ENCODE peak calls at places on chromosomes 7 and 10, in nine cellular contexts. V is hippocampal formation; A is iris pigment epithelial cell; B is activated naive CD8-positive, alpha-beta T cell treated with anti-CD3 and anti-CD28 coated beads, Interleukin-2, amount 50 U/mL, for 24 hours; F is astrocyte; D is activated CD8-positive, alpha-beta memory T cell treated with anti-CD3 and anti-CD28 coated beads for 48 hours; U is HCT116; E is iPS-NIHi11; K is globus pallidus. S is an unnamed sample.
A peak's percentile ranks its signal among the peaks of the same experiment; 100 is the strongest.

GRCh38 chr7:113774182-113774807 is 144.5 kb downstream of the PPP1R3A start:
- DNase-seq in A (peak; percentile 64), U (peak; percentile 33), F (peak; percentile 43), B (no peak), E (peak; percentile 25), D (no peak), K (peak; percentile 17), V (peak; percentile 35), S (no peak)

GRCh38 chr10:7351905-7352304 is 58.9 kb downstream of the SFMBT2 start:
- DNase-seq in B (no peak), F (no peak), V (no peak), D (no peak), E (no peak), U (no peak), A (no peak), K (no peak), S (no peak)

GRCh38 chr10:125160856-125161569 is 650 bp upstream of the CTBP2 start:
- DNase-seq in B (peak; percentile 38), K (peak; percentile 67), U (peak; percentile 82), F (peak; percentile 80), D (no peak), E (peak; percentile 93), A (peak; percentile 92), V (peak; percentile 46), S (no peak)

GRCh38 chr7:2066251-2066919 is 166.4 kb downstream of the MAD1L1 start:
- DNase-seq in K (no peak), E (no peak), B (peak; percentile 23), V (no peak), D (no peak), U (no peak), A (no peak), F (no peak), S (peak; percentile 40)

GRCh38 chr7:110442386-110442837 is 648.5 kb upstream of the LRRN3 start:
- DNase-seq in U (peak; percentile 51), B (peak; percentile 4), F (no peak), A (peak; percentile 34), K (no peak), E (peak; percentile 77), D (no peak), V (no peak), S (no peak)

GRCh38 chr10:87635498-87636312 is 24.0 kb upstream of the PAPSS2 start:
- DNase-seq in A (peak; percentile 79), V (no peak), B (peak; percentile 16), F (peak; percentile 80), E (no peak), U (peak; percentile 61), D (no peak), K (no peak), S (peak; percentile 23)

GRCh38 chr10:17175551-17175950 is 25.9 kb downstream of the TRDMT1 start:
- DNase-seq in D (no peak), A (peak; percentile 45), F (peak; percentile 55), V (no peak), U (no peak), E (no peak), B (peak; percentile 10), K (no peak), S (no peak)

GRCh38 chr7:149377386-149377785 is 83.5 kb downstream of the ZNF777 start:
- DNase-seq in A (no peak), K (no peak), D (no peak), U (no peak), F (no peak), V (no peak), E (no peak), B (no peak), S (no peak)

GRCh38 chr7:2715341-2716231 is 27.6 kb downstream of the AMZ1 start:
- DNase-seq in E (no peak), U (no peak), B (peak; percentile 54), K (no peak), F (no peak), A (no peak), V (no peak), D (no peak), S (no peak)

GRCh38 chr7:55177589-55178261 is 158.9 kb downstream of the EGFR start:
- DNase-seq in E (no peak), B (no peak), U (no peak), V (no peak), D (no peak), A (peak; percentile 53), K (peak; percentile 38), F (peak; percentile 53), S (no peak)

GRCh38 chr7:94064541-94065191 is 60.5 kb upstream of the BET1 start:
- DNase-seq in D (no peak), K (no peak), U (no peak), B (no peak), A (peak; percentile 46), V (no peak), F (peak; percentile 81), E (no peak), S (no peak)

GRCh38 chr10:27741173-27742091 is 4.2 kb downstream of the MKX start:
- DNase-seq in E (peak; percentile 7), A (no peak), F (no peak), D (no peak), U (no peak), V (no peak), B (no peak), K (no peak), S (no peak)

GRCh38 chr7:4103352-4104091 is 578.6 kb upstream of the FOXK1 start:
- DNase-seq in E (peak; percentile 52), F (peak; percentile 64), K (no peak), U (peak; percentile 32), V (no peak), D (no peak), A (peak; percentile 31), B (no peak), S (no peak)

GRCh38 chr7:51069411-51070083 is 247.1 kb downstream of the COBL start:
- DNase-seq in F (peak; percentile 57), V (no peak), A (no peak), D (no peak), K (peak; percentile 22), E (no peak), B (no peak), U (no peak), S (no peak)

GRCh38 chr10:97422921-97423420 is 3.0 kb upstream of the PGAM1 start:
- DNase-seq in F (peak; percentile 76), A (peak; percentile 96), D (no peak), V (no peak), K (no peak), U (no peak), E (no peak), B (peak; percentile 52), S (peak; percentile 28)

GRCh38 chr7:143042821-143043271 is 9.3 kb upstream of the OR6V1 start:
- DNase-seq in E (no peak), U (no peak), F (no peak), B (no peak), V (no peak), D (no peak), A (peak; percentile 71), K (no peak), S (no peak)

GRCh38 chr10:122546242-122546641 is 14.3 kb upstream of the DMBT1 start:
- DNase-seq in B (no peak), E (no peak), U (no peak), V (no peak), F (no peak), A (no peak), K (no peak), D (no peak), S (no peak)

GRCh38 chr10:98269435-98269912 is 1.5 kb upstream of the LOXL4 start:
- DNase-seq in F (peak; percentile 84), K (no peak), B (no peak), A (peak; percentile 63), U (peak; percentile 79), V (no peak), E (peak; percentile 81), D (no peak), S (no peak)

GRCh38 chr7:5519515-5519928 is 95.9 kb upstream of the TNRC18 start:
- DNase-seq in U (no peak), K (no peak), D (no peak), V (no peak), F (no peak), A (no peak), B (no peak), E (peak; percentile 7), S (no peak)

GRCh38 chr7:150479023-150479716 is 28.7 kb downstream of the GIMAP8 start:
- DNase-seq in U (no peak), K (no peak), F (no peak), V (no peak), A (no peak), D (no peak), B (no peak), E (no peak), S (no peak)

GRCh38 chr7:106959753-106960152 is 84.8 kb upstream of the PRKAR2B start:
- DNase-seq in A (no peak), V (no peak), E (peak; percentile 50), U (no peak), D (no peak), F (no peak), K (no peak), B (peak; percentile 6), S (no peak)

GRCh38 chr10:13074562-13075451 is 25.2 kb upstream of the OPTN start:
- DNase-seq in U (peak; percentile 53), D (no peak), A (peak; percentile 65), V (peak; percentile 66), B (peak; percentile 76), E (peak; percentile 89), F (peak; percentile 34), K (peak; percentile 47), S (peak; percentile 39)

GRCh38 chr10:127834221-127834620 is 58.5 kb downstream of the CLRN3 start:
- DNase-seq in B (no peak), V (no peak), E (no peak), U (no peak), D (no peak), A (no peak), K (no peak), F (no peak), S (no peak)

GRCh38 chr7:108351715-108352114 is 104.5 kb downstream of the NRCAM start:
- DNase-seq in K (no peak), V (no peak), D (no peak), A (peak; percentile 6), U (no peak), F (no peak), E (no peak), B (no peak), S (no peak)

S was measured in stimulated activated naive B cell treated with anti-CD40 and anti-IgM and Interleukin-4, amounts not matched to agents 10 μg/mL and 1 μg/mL and 100 μg/mL, for 72 hours.